ENCODE peak calls at places on chromosomes 16 and 17, in six cellular contexts. Q is stimulated activated CD4-positive, alpha-beta T cell treated with anti-CD3 and anti-CD28 coated beads, Interleukin-2, amount 100 ng/mL, for 24 hours; O is GDM1; Z is smooth muscle cell of the brain vasculature; S is SJSA1; M is GM19239. P is an unnamed sample.

GRCh38 chr17:5399767-5400166 is 19.7 kb downstream of the NUP88 start:
- DNase-seq in Q (no peak), O (no peak), Z (no peak), S (no peak), M (no peak), P (no peak)

GRCh38 chr17:7841622-7842379 is 7.8 kb downstream of the KDM6B start:
- DNase-seq in Q (peak; percentile 91), O (peak; percentile 60), Z (no peak), S (peak; percentile 88), M (no peak), P (peak; percentile 85)

GRCh38 chr17:47879776-47880452 is 16.1 kb upstream of the SP2 start:
- DNase-seq in Q (no peak), O (no peak), Z (no peak), S (peak; percentile 37), M (no peak), P (no peak)

GRCh38 chr16:12439443-12440232 is 364.0 kb downstream of the CPPED1 start:
- DNase-seq in Q (no peak), O (no peak), Z (no peak), S (no peak), M (no peak), P (no peak)

GRCh38 chr16:57807968-57808528 is 5.8 kb upstream of the KIFC3 start:
- DNase-seq in Q (peak; percentile 73), O (peak; percentile 14), Z (no peak), S (peak; percentile 89), M (peak; percentile 65), P (peak; percentile 75)

GRCh38 chr17:56786989-56787482 is 46.7 kb downstream of the C17orf67 start:
- DNase-seq in Q (peak; percentile 55), O (peak; percentile 84), Z (no peak), S (peak; percentile 87), M (peak; percentile 23), P (peak; percentile 75)

GRCh38 chr17:59093145-59093701 is 13.5 kb downstream of the TRIM37 start:
- DNase-seq in Q (no peak), O (no peak), Z (no peak), S (no peak), M (no peak), P (no peak)

GRCh38 chr17:43403846-43404245 is 5.1 kb downstream of the ARL4D start:
- DNase-seq in Q (no peak), O (no peak), Z (no peak), S (no peak), M (no peak), P (no peak)

GRCh38 chr16:3401719-3402397 is 843 bp downstream of the ZNF174 start:
- DNase-seq in Q (no peak), O (no peak), Z (no peak), S (no peak), M (no peak), P (no peak)

GRCh38 chr16:89346869-89347268 is 129.4 kb downstream of the ZNF778 start:
- DNase-seq in Q (no peak), O (no peak), Z (no peak), S (no peak), M (no peak), P (no peak)

GRCh38 chr17:77045441-77046041 is 95.2 kb upstream of the SEC14L1 start:
- DNase-seq in Q (no peak), O (no peak), Z (no peak), S (no peak), M (no peak), P (no peak)

P was measured in activated CD4-positive, alpha-beta memory T cell treated with anti-CD3 and anti-CD28 coated beads, Interleukin-2, amount 10 ng/mL, durations not matched to agents 7 days and 5 days.